ENCODE peak calls at places on chromosomes 5 and 9, in nine cellular contexts. Y is adrenal gland; D is uterus; B is tibial nerve; J is OCI-LY7; V is ascending aorta; K is AG04450; N is brain microvascular endothelial cell; Z is CD8-positive, alpha-beta T cell. C is an unnamed sample.

GRCh38 chr5:34410411-34411139 is 245.6 kb upstream of the RAI14 start:
- DNase-seq in Y (no peak), D (no peak), B (no peak), J (no peak), V (no peak), K (no peak), N (no peak), Z (no peak), C (no peak)

GRCh38 chr5:86971034-86971511 is 296.6 kb upstream of the RASA1 start:
- DNase-seq in Y (no peak), D (no peak), B (no peak), J (peak), V (no peak), K (no peak), N (peak), Z (no peak), C (no peak)

GRCh38 chr9:115207003-115207837 is 89.3 kb upstream of the TNC start:
- DNase-seq in Y (no peak), D (no peak), B (no peak), J (no peak), V (no peak), K (no peak), N (no peak), Z (no peak), C (no peak)

GRCh38 chr9:18610956-18611355 is 137.0 kb downstream of the ADAMTSL1 start:
- DNase-seq in Y (no peak), D (no peak), B (no peak), J (no peak), V (no peak), K (no peak), N (no peak), Z (no peak), C (no peak)

GRCh38 chr5:93915142-93915553 is 173.7 kb upstream of the POU5F2 start:
- DNase-seq in Y (no peak), D (no peak), B (no peak), J (peak), V (no peak), K (peak), N (no peak), Z (no peak), C (peak)

GRCh38 chr5:146048994-146049703 is 56.2 kb downstream of the PLAC8L1 start:
- DNase-seq in Y (peak), D (no peak), B (peak), J (peak), V (peak), K (peak), N (peak), Z (no peak), C (no peak)

GRCh38 chr5:11372191-11372590 is 532.1 kb downstream of the CTNND2 start:
- DNase-seq in Y (no peak), D (no peak), B (no peak), J (no peak), V (no peak), K (no peak), N (no peak), Z (no peak), C (no peak)

GRCh38 chr5:67487862-67488261 is 291.3 kb upstream of the CD180 start:
- DNase-seq in Y (no peak), D (no peak), B (no peak), J (no peak), V (no peak), K (no peak), N (no peak), Z (no peak), C (no peak)

GRCh38 chr5:1202798-1203185 is 1.4 kb downstream of the SLC6A19 start:
- DNase-seq in Y (no peak), D (no peak), B (no peak), J (no peak), V (no peak), K (no peak), N (no peak), Z (no peak), C (no peak)

GRCh38 chr5:1203968-1204692 is 2.7 kb downstream of the SLC6A19 start:
- DNase-seq in Y (no peak), D (no peak), B (no peak), J (no peak), V (no peak), K (no peak), N (no peak), Z (no peak), C (no peak)

GRCh38 chr5:1205255-1206180 is 4.1 kb downstream of the SLC6A19 start:
- DNase-seq in Y (no peak), D (no peak), B (no peak), J (no peak), V (no peak), K (no peak), N (no peak), Z (no peak), C (no peak)

GRCh38 chr5:1203311-1203967 is 2.0 kb downstream of the SLC6A19 start:
- DNase-seq in Y (no peak), D (no peak), B (no peak), J (no peak), V (no peak), K (no peak), N (no peak), Z (no peak), C (no peak)

DNA sequence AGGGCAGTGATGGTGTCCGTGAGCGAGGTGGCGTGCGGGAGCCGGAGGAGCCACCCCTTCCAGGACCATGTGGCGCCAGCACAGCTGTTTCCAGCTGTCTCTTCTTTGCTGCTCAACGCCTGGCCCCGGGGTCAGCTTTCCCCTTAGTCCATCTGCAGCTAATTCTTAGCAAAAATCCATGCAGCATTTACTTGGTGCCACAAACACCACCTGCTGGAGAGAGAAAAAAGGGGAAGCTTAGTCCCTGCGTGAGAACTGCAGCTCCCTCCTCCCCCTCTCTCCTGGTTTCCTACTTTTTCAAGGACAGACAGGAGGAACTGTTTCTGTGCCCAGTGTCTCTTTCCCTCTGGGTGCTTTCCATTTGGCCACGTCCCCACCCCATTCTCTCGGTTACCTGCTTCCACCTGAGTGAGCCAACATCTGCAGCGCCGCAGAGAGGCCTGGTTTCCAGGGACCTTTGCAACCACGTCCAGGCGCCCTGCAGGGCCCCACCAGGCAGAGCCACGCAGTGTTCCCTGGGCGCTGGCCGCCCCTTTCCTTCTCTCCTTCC is 3.4 kb downstream of the SLC6A19 start:
- DNase-seq in Y (no peak), D (no peak), B (no peak), J (peak), V (no peak), K (no peak), N (peak), Z (no peak), C (no peak)
- TF ChIP-seq CTCF in Y (no peak), D (peak), B (no peak), J (no peak), V (no peak), K (peak), N (peak), Z (no peak), C (no peak)

DNA sequence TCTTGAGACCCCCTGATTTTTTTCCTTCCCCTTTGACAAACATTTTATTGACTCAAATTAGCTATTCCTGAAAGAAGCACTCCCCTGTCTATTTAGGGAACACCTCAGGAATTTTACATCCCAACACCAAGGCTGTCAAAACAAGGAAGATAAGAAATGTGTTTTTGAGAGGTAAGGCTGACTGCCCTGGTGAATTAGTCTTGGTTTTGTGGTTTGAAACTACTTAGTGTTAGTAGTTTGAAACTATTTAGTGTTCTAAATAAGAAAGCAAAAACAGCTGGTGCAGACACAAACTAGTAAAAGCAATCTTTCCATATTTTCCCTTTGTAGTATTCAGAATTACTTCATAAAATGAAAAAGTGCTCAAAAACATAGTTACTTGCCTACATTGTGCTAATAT is 120.7 kb downstream of the PCSK1 start:
- DNase-seq in Y (no peak), D (no peak), B (no peak), J (no peak), V (no peak), K (no peak), N (no peak), Z (no peak), C (no peak)
- H3K4me3 ChIP-seq in Y (no peak), D (no peak), B (no peak), J (no peak), V (no peak), K (no peak), N (no peak), Z (no peak), C (no peak)

GRCh38 chr9:135214054-135214640 is 126.7 kb downstream of the OLFM1 start:
- DNase-seq in Y (no peak), D (no peak), B (no peak), J (no peak), V (no peak), K (no peak), N (no peak), Z (no peak), C (no peak)
- TF ChIP-seq CTCF in Y (no peak), D (no peak), B (no peak), J (no peak), V (no peak), K (no peak), N (no peak), Z (no peak), C (no peak)

GRCh38 chr9:101487443-101487855 is 46.2 kb upstream of the RNF20 start:
- DNase-seq in Y (no peak), D (no peak), B (no peak), J (no peak), V (no peak), K (no peak), N (no peak), Z (no peak), C (no peak)
- H3K4me3 ChIP-seq in Y (peak), D (peak), B (peak), J (no peak), V (peak), K (peak), N (peak), Z (no peak), C (no peak)

GRCh38 chr5:14242871-14243383 is 99.8 kb downstream of the TRIO start:
- DNase-seq in Y (no peak), D (no peak), B (no peak), J (no peak), V (no peak), K (no peak), N (no peak), Z (no peak), C (no peak)

GRCh38 chr5:14244721-14245518 is 101.8 kb downstream of the TRIO start:
- DNase-seq in Y (no peak), D (no peak), B (no peak), J (no peak), V (no peak), K (no peak), N (no peak), Z (no peak), C (no peak)

GRCh38 chr5:14243768-14244167 is 100.6 kb downstream of the TRIO start:
- DNase-seq in Y (no peak), D (no peak), B (no peak), J (no peak), V (no peak), K (no peak), N (no peak), Z (no peak), C (no peak)

GRCh38 chr5:14240366-14240765 is 97.2 kb downstream of the TRIO start:
- DNase-seq in Y (no peak), D (no peak), B (no peak), J (no peak), V (no peak), K (no peak), N (no peak), Z (no peak), C (no peak)

DNA sequence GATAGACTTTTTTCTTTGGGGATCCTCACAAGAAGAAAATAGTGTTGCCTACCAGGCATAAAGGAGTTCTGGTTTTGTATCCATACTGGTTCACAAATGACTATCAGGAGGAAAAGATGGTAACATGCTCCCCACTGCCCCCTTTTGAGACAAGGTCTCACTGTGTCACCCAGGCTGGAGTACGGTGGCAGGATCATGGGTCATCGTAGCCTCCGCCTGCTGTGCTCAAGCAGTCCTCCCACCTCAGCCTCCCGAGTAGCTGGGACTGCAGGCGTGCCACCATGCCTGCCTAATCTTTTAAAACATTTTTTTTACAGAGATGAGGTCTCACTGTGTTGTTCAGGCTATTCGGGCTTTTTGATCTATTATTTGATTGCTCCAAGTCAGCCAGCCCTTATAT is 99.3 kb downstream of the TRIO start:
- DNase-seq in Y (no peak), D (no peak), B (no peak), J (no peak), V (no peak), K (no peak), N (no peak), Z (no peak), C (no peak)
- TF ChIP-seq CTCF in Y (no peak), D (no peak), B (no peak), J (no peak), V (no peak), K (no peak), N (peak), Z (no peak), C (no peak)

DNA sequence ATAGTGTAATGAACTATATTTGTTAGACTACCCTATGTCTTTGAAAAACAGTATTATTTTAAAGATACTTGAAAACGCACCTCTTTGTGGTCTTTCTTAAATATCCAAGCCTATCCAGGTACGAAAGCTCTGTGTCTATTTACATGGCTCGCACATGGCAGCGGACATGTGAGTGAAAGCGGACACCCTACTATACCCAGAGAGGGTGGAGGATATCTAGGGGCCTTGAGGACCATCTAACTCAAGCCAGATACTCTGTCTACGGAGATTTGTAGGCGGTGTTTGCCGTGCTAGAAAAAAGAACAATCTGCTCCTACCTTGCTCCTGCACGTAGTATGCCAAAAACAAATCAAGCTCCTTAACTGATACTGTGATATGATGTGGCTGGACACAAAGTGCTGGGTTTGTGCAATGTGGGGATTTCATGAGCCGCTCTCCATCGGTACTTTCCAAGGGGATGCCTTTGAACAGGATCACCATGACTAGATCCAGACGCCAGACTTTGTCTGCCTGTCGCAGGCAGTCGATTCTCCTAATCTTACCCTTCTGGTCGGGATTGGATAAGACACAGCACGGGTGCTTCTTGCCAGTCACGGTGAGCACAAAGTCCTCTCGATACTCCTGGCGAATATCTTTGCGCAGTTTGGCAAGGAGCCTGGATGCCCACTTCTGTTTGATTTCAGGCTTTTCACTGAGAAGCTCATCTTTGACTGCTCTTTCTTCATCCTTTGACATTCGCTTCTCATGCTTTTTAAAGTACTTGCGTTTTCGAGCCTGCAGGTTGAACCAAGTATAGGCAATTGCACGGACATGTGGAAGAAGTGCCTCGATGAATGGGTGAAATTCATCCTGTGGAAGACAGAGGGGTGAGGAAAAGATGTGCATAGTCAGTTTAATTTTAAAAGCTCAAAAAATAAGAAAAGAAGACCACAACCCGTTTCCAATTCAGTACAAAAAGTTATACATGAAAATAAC is 7.0 kb downstream of the NFIB start:
- DNase-seq in Y (no peak), D (no peak), B (no peak), J (no peak), V (no peak), K (no peak), N (no peak), Z (no peak), C (no peak)
- H3K4me3 ChIP-seq in Y (no peak), D (no peak), B (no peak), J (no peak), V (peak), K (no peak), N (no peak), Z (no peak), C (no peak)

C was measured in GM12864.